ENCODE peak calls at places on chromosome 4, in four cellular contexts. A is HEK293T, W is AG10803, T is germinal center. I is an unnamed sample.

GRCh38 chr4:112523764-112524505 is 8.0 kb upstream of the NEUROG2 start:
- DNase-seq in A (peak; percentile 75), W (no peak), T (peak; percentile 81), I (peak; percentile 74)

GRCh38 chr4:47862297-47862696 is 24.4 kb upstream of the CORIN start:
- DNase-seq in A (no peak), W (peak; percentile 59), T (no peak), I (no peak)

GRCh38 chr4:155900402-155900801 is 3.1 kb upstream of the TDO2 start:
- DNase-seq in A (no peak), W (peak; percentile 51), T (no peak), I (no peak)

GRCh38 chr4:183177001-183177400 is 77.9 kb downstream of the WWC2 start:
- DNase-seq in A (no peak), W (no peak), T (no peak), I (no peak)

GRCh38 chr4:118865091-118865708 is 23.5 kb upstream of the SYNPO2 start:
- DNase-seq in A (peak; percentile 77), W (peak; percentile 56), T (peak; percentile 47), I (no peak)

GRCh38 chr4:122625156-122625555 is 4.3 kb upstream of the IL21 start:
- DNase-seq in A (no peak), W (peak; percentile 40), T (no peak), I (no peak)

GRCh38 chr4:182194115-182194834 is 48.9 kb upstream of the TENM3 start:
- DNase-seq in A (no peak), W (no peak), T (no peak), I (no peak)

GRCh38 chr4:144748814-144749555 is 103.0 kb downstream of the HHIP start:
- DNase-seq in A (no peak), W (no peak), T (no peak), I (no peak)

GRCh38 chr4:29052266-29052665 is 1667.9 kb upstream of the PCDH7 start:
- DNase-seq in A (no peak), W (no peak), T (no peak), I (no peak)

GRCh38 chr4:91837608-91838029 is 466.1 kb upstream of the GRID2 start:
- DNase-seq in A (peak; percentile 6), W (no peak), T (no peak), I (no peak)

GRCh38 chr4:39319678-39320077 is 46.5 kb downstream of the RFC1 start:
- DNase-seq in A (no peak), W (peak; percentile 81), T (no peak), I (no peak)

GRCh38 chr4:101527186-101527585 is 179.9 kb upstream of the PPP3CA start:
- DNase-seq in A (no peak), W (no peak), T (no peak), I (peak; percentile 70)

GRCh38 chr4:149784018-149784417 is 31.6 kb downstream of the IQCM start:
- DNase-seq in A (no peak), W (no peak), T (no peak), I (no peak)

GRCh38 chr4:30870513-30870912 is 150.3 kb downstream of the PCDH7 start:
- DNase-seq in A (no peak), W (no peak), T (no peak), I (no peak)

GRCh38 chr4:118757761-118758213 is 72.6 kb downstream of the METTL14 start:
- DNase-seq in A (no peak), W (peak; percentile 66), T (no peak), I (no peak)

GRCh38 chr4:67520141-67520540 is 25.2 kb downstream of the CENPC start:
- DNase-seq in A (no peak), W (no peak), T (no peak), I (no peak)

GRCh38 chr4:71860643-71861042 is 76.8 kb upstream of the GC start:
- DNase-seq in A (no peak), W (no peak), T (no peak), I (no peak)

GRCh38 chr4:101790521-101791188 is at the start of gene BANK1:
- DNase-seq in A (no peak), W (peak; percentile 25), T (peak; percentile 91), I (peak; percentile 94)

GRCh38 chr4:137032242-137032641 is 500.1 kb downstream of the PCDH18 start:
- DNase-seq in A (no peak), W (no peak), T (no peak), I (no peak)

GRCh38 chr4:60002603-60003325 is 1197.4 kb upstream of the ADGRL3 start:
- DNase-seq in A (no peak), W (no peak), T (no peak), I (no peak)

I was measured in B cell.